ENCODE peak calls at places on chromosomes 4 and X, in six cellular contexts. Z, F, L, G, C and K are unnamed samples.

GRCh38 chr4:140102406-140102805 is 51.6 kb downstream of the MAML3 start:
- DNase-seq in G (no peak), F (no peak), Z (no peak), C (no peak), L (no peak), K (peak)

GRCh38 chr4:7187691-7188090 is 4.6 kb upstream of the SORCS2 start:
- DNase-seq in F (no peak), L (no peak), C (no peak), G (no peak), Z (no peak), K (no peak)

GRCh38 chr4:120870279-120870673 is 52.2 kb downstream of the PRDM5 start:
- DNase-seq in F (no peak), C (no peak), Z (no peak), L (no peak), G (no peak), K (no peak)

GRCh38 chrX:153727108-153727931 is 2.7 kb downstream of the ABCD1 start:
- DNase-seq in G (peak), L (peak), C (no peak), F (peak), Z (peak), K (peak)

GRCh38 chr4:161393614-161394013 is 770.2 kb downstream of the FSTL5 start:
- DNase-seq in G (no peak), L (no peak), F (no peak), Z (no peak), C (no peak), K (no peak)

GRCh38 chr4:80767944-80768343 is 262.6 kb upstream of the BMP3 start:
- DNase-seq in L (no peak), G (no peak), F (no peak), Z (peak), C (no peak), K (no peak)

GRCh38 chr4:90317785-90318184 is 190.6 kb downstream of the CCSER1 start:
- DNase-seq in F (peak), Z (peak), L (no peak), C (no peak), G (peak), K (no peak)

GRCh38 chr4:150852237-150852636 is 162.8 kb downstream of the LRBA start:
- DNase-seq in F (no peak), G (no peak), C (no peak), L (no peak), Z (no peak), K (no peak)

GRCh38 chrX:482702-483203 is 96.0 kb upstream of the PPP2R3B start:
- DNase-seq in L (no peak), G (no peak), C (no peak), Z (no peak), F (no peak), K (no peak)

GRCh38 chrX:154714925-154715324 is 36.0 kb downstream of the GAB3 start:
- DNase-seq in G (peak), F (peak), C (no peak), Z (peak), L (peak), K (peak)

GRCh38 chr4:72446353-72447055 is 122.5 kb downstream of the ADAMTS3 start:
- DNase-seq in Z (no peak), F (peak), C (no peak), L (no peak), G (peak), K (no peak)

GRCh38 chrX:119647552-119648420 is 41.6 kb upstream of the NKRF start:
- DNase-seq in C (no peak), G (no peak), Z (no peak), F (no peak), L (no peak), K (no peak)

GRCh38 chrX:110003167-110004156 is 548 bp downstream of the TMEM164 start:
- DNase-seq in F (peak), G (peak), C (no peak), L (no peak), Z (no peak), K (peak)

GRCh38 chr4:173518419-173519102 is 11.5 kb downstream of the HAND2 start:
- DNase-seq in C (no peak), G (no peak), Z (no peak), F (peak), L (no peak), K (no peak)

GRCh38 chr4:67918428-67918827 is 34.6 kb upstream of the TMPRSS11D start:
- DNase-seq in F (no peak), Z (no peak), L (no peak), G (no peak), C (no peak), K (no peak)

GRCh38 chr4:3700223-3700622 is 66.0 kb upstream of the ADRA2C start:
- DNase-seq in F (no peak), Z (no peak), G (no peak), L (no peak), C (no peak), K (no peak)

GRCh38 chr4:76206222-76206942 is 7.2 kb downstream of the SCARB2 start:
- DNase-seq in G (peak), L (no peak), F (peak), C (no peak), Z (no peak), K (no peak)

GRCh38 chr4:162239992-162240769 is 76.4 kb upstream of the FSTL5 start:
- DNase-seq in F (no peak), C (no peak), L (no peak), G (no peak), Z (no peak), K (no peak)

GRCh38 chrX:150731795-150732194 is 38.6 kb downstream of the MTMR1 start:
- DNase-seq in G (peak), L (no peak), C (no peak), Z (peak), F (peak), K (peak)

GRCh38 chr4:41399191-41399590 is 138.8 kb upstream of the LIMCH1 start:
- DNase-seq in C (no peak), G (peak), Z (no peak), F (no peak), L (no peak), K (no peak)

GRCh38 chrX:10608099-10608498 is 12.3 kb downstream of the MID1 start:
- DNase-seq in F (peak), G (no peak), L (no peak), C (no peak), Z (peak), K (no peak)

GRCh38 chr4:73901031-73901430 is 31.8 kb downstream of the CXCL1 start:
- DNase-seq in L (no peak), G (peak), F (peak), C (no peak), Z (peak), K (no peak)

GRCh38 chr4:145171919-145172318 is 8.5 kb downstream of the OTUD4 start:
- DNase-seq in F (no peak), Z (no peak), G (no peak), L (no peak), C (no peak), K (no peak)

GRCh38 chrX:77493677-77494553 is 46.7 kb downstream of the FGF16 start:
- DNase-seq in C (no peak), L (no peak), F (peak), G (peak), Z (peak), K (peak)

GRCh38 chrX:16643160-16643559 is 6.8 kb upstream of the S100G start:
- DNase-seq in G (peak), L (no peak), C (no peak), Z (no peak), F (peak), K (no peak)

GRCh38 chrX:40734956-40735317 is 405 bp downstream of the MED14 start:
- DNase-seq in G (no peak), C (no peak), L (no peak), Z (peak), F (no peak), K (peak)

GRCh38 chr4:56215901-56216300 is 171.4 kb downstream of the AASDH start:
- DNase-seq in C (no peak), L (peak), Z (peak), G (peak), F (peak), K (peak)

GRCh38 chr4:55545133-55545532 is 1.6 kb downstream of the CLOCK start:
- DNase-seq in C (no peak), F (peak), G (no peak), L (no peak), Z (peak), K (peak)

GRCh38 chr4:76879731-76880364 is 18.1 kb downstream of the SOWAHB start:
- DNase-seq in C (no peak), G (peak), F (no peak), L (no peak), Z (no peak), K (no peak)

GRCh38 chr4:181372014-181372413 is 871.2 kb upstream of the TENM3 start:
- DNase-seq in L (no peak), F (no peak), G (no peak), C (no peak), Z (no peak), K (no peak)

GRCh38 chr4:150874386-150875226 is 140.5 kb downstream of the LRBA start:
- DNase-seq in F (peak), C (no peak), Z (no peak), G (no peak), L (no peak), K (no peak)

GRCh38 chr4:69787879-69788278 is 27.5 kb upstream of the SULT1B1 start:
- DNase-seq in L (no peak), Z (peak), G (no peak), C (no peak), F (peak), K (no peak)

GRCh38 chrX:6448003-6448402 is 86.9 kb downstream of the VCX3A start:
- DNase-seq in C (no peak), F (no peak), G (no peak), Z (peak), L (peak), K (no peak)

GRCh38 chrX:63754141-63754859 is 30.7 kb downstream of the ARHGEF9 start:
- DNase-seq in G (no peak), Z (peak), C (no peak), F (peak), L (no peak), K (peak)

GRCh38 chrX:141176586-141177451 is at the start of gene LDOC1:
- DNase-seq in C (no peak), Z (peak), G (peak), F (peak), L (peak), K (no peak)